ENCODE peak calls at places on chromosomes 4 and X, in nine cellular contexts. M is K562; S is tibial nerve; J is thoracic aorta; L is H9; K is CD8-positive, alpha-beta T cell; X is fibroblast of lung; V is osteoblast; E is cardiac muscle cell. N is an unnamed sample. For H3K27me3, the result is how much of the 10 kb centered on the place peaks cover.

GRCh38 chr4:162782096-162782777 is 384.5 kb downstream of the NAF1 start:
- DNase-seq in M (no peak), V (no peak), J (no peak), L (no peak), X (no peak), K (no peak), S (no peak), E (no peak), N (no peak)

GRCh38 chr4:86108152-86108551 is 251.7 kb downstream of the MAPK10 start:
- DNase-seq in K (no peak), J (no peak), V (no peak), X (peak), M (no peak), E (peak), L (no peak), S (no peak), N (no peak)

GRCh38 chr4:168522371-168522770 is 25.5 kb downstream of the PALLD start:
- DNase-seq in K (no peak), V (no peak), M (no peak), X (no peak), J (no peak), E (no peak), L (no peak), S (no peak), N (no peak)

GRCh38 chr4:20904966-20905365 is 204.7 kb downstream of the PACRGL start:
- DNase-seq in V (no peak), L (no peak), K (no peak), M (no peak), J (no peak), X (no peak), E (no peak), S (no peak), N (no peak)

GRCh38 chr4:10917475-10918103 is 233.0 kb upstream of the CLNK start:
- DNase-seq in J (no peak), E (no peak), X (peak), K (no peak), S (no peak), L (no peak), M (no peak), V (no peak), N (no peak)

GRCh38 chrX:154602226-154602625 is 16.9 kb downstream of the CTAG1B start:
- DNase-seq in E (no peak), S (no peak), J (no peak), X (no peak), L (no peak), V (no peak), M (no peak), K (no peak), N (no peak)

GRCh38 chrX:68084765-68085164 is 348.5 kb downstream of the OPHN1 start:
- DNase-seq in E (peak), S (peak), M (no peak), L (no peak), X (peak), V (no peak), K (no peak), J (no peak), N (no peak)

GRCh38 chrX:75547783-75548182 is 24.9 kb upstream of the ZDHHC15 start:
- DNase-seq in L (no peak), X (peak), V (no peak), J (peak), S (peak), M (no peak), K (no peak), E (no peak), N (peak)

GRCh38 chr4:81919810-81920209 is 448.1 kb upstream of the RASGEF1B start:
- DNase-seq in J (no peak), E (peak), K (no peak), V (no peak), M (peak), X (no peak), S (no peak), L (no peak), N (no peak)

GRCh38 chr4:163540977-163541376 is 46.5 kb downstream of the TMA16 start:
- DNase-seq in M (no peak), K (no peak), V (peak), J (no peak), X (peak), S (no peak), E (peak), L (no peak), N (no peak)

GRCh38 chr4:8558080-8558960 is 21.9 kb upstream of the GPR78 start:
- DNase-seq in X (peak), M (no peak), V (peak), S (no peak), K (no peak), J (no peak), L (no peak), E (peak), N (no peak)

GRCh38 chr4:113790478-113790877 is 28.9 kb upstream of the CAMK2D start:
- DNase-seq in M (no peak), J (no peak), K (no peak), S (no peak), X (no peak), L (no peak), E (no peak), V (no peak), N (no peak)

GRCh38 chrX:141133272-141133671 is 43.7 kb downstream of the LDOC1 start:
- DNase-seq in L (no peak), V (no peak), M (no peak), S (no peak), J (no peak), X (no peak), E (no peak), K (no peak), N (no peak)

DNA sequence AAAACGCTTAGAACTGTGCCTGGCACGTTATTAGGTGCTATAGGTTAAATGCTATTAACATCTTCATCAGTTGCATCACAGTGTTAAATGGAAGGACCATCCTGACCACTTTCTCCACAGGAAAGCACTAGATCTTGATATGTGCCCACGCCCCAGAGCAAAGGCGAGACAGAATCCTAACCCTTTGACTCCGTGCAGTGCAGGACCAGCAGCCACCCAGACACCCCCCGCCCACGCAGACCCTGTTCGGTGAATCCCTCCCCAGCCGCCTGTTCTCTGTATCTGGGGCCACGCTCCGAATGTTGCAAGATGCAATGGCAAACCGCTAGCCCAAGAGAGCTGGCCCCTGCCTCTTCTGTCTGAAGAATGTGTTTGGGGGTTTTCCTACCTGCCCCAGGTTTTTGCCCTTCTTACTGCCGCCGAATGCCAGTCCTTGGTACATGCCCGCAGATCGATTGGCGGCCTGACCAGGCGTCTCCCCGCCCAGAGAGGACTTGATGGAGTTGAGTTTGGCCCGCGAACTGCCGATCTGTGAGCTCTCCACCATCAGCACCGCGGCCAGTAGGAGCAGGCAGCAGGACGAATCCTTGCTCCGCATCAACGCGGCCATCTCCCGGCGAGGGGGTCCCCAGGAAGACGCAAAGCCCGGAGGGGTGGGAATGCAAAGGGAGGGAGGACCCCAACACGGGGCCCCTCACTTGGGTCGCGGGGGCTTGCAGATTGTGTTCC is 967 bp downstream of the DKK2 start:
- DNase-seq in V (peak), M (no peak), E (peak), J (no peak), S (no peak), K (no peak), X (peak), L (peak), N (no peak)
- H3K27me3 ChIP-seq in V (under half), M (under half), E (half or more), J (under half), S (half or more), K (under half), X (under half), L (under half), N (under half)

DNA sequence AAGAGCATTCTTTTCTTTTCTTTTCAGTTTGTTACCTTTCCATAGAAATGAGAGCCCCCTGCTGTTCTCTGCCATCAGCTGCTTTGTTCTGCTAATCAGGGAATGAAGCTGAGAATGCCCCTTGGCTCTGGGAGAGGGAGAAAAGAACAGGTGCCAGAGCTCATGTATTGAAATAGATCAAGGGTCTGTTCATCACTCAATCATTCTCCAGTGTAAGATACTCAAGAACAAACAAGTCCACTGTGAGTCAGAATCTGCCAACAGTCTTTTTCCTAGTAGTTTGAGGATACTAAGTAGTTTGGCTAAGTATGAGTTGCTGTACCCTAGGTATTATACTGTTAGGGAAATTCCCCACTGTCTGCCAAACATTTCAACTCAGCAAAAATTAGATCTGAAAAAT is 144.3 kb downstream of the RTL3 start:
- DNase-seq in S (no peak), K (no peak), X (peak), L (peak), E (no peak), M (no peak), V (no peak), J (no peak), N (no peak)
- TF ChIP-seq CTCF in S (no peak), K (no peak), X (no peak), L (no peak), E (peak), M (no peak), V (no peak), J (no peak), N (peak)

GRCh38 chrX:100410083-100410590 is at the start of gene PCDH19:
- DNase-seq in L (peak), M (no peak), V (peak), S (peak), E (peak), J (no peak), K (no peak), X (peak), N (no peak)

GRCh38 chrX:100408643-100409315 is 1.3 kb downstream of the PCDH19 start:
- DNase-seq in L (peak), K (no peak), E (no peak), M (no peak), V (peak), J (no peak), S (no peak), X (no peak), N (no peak)

GRCh38 chrX:100407784-100408642 is 2.1 kb downstream of the PCDH19 start:
- DNase-seq in S (no peak), X (peak), L (peak), V (peak), M (no peak), K (no peak), J (no peak), E (no peak), N (no peak)

GRCh38 chrX:100410901-100411801 is 1.1 kb upstream of the PCDH19 start:
- DNase-seq in L (peak), X (no peak), J (no peak), V (peak), S (no peak), E (no peak), K (no peak), M (no peak), N (no peak)

DNA sequence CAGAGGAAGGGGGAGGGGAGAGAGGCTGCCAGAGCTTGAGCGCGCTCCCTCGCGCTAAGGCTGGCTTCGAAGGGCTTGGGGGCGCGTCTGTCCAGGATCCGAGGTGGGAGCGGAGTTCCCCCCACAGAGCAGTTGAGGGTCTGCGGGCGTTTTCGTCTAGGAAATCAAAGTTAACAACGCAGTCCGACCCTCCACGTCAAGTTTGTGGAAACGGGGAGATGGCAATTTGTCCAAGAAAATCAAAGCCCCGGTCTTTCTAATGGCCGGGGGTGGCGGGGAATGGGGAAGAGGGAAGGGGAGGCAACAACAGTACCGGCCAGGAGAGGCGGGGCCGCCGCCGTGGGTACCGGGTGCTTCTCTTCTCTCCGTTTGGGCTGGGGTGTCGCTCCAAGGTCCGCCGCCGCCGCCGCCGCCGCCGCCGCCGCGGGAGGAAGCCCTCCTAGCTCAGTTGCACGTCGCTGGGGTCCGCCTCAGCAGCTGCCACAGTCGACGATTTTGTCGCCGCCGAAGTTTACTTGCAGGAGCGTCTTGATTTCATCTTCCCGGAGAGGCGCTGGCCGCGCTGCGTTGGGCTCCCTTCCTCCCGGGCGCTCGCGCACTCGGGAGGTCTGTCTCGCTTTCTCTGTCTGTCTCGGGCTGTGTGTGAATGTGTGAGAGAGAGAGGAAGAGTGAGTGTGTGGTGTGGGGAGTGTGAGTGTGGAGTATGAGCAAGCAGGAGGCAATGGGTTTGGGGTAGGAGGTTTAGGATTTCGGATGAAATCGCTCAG is 574 bp downstream of the PCDH19 start:
- DNase-seq in L (no peak), M (no peak), J (no peak), V (peak), S (no peak), E (no peak), K (no peak), X (peak), N (no peak)
- H3K27me3 ChIP-seq in L (half or more), M (under half), J (under half), V (under half), S (half or more), E (half or more), K (under half), X (under half), N (under half)

DNA sequence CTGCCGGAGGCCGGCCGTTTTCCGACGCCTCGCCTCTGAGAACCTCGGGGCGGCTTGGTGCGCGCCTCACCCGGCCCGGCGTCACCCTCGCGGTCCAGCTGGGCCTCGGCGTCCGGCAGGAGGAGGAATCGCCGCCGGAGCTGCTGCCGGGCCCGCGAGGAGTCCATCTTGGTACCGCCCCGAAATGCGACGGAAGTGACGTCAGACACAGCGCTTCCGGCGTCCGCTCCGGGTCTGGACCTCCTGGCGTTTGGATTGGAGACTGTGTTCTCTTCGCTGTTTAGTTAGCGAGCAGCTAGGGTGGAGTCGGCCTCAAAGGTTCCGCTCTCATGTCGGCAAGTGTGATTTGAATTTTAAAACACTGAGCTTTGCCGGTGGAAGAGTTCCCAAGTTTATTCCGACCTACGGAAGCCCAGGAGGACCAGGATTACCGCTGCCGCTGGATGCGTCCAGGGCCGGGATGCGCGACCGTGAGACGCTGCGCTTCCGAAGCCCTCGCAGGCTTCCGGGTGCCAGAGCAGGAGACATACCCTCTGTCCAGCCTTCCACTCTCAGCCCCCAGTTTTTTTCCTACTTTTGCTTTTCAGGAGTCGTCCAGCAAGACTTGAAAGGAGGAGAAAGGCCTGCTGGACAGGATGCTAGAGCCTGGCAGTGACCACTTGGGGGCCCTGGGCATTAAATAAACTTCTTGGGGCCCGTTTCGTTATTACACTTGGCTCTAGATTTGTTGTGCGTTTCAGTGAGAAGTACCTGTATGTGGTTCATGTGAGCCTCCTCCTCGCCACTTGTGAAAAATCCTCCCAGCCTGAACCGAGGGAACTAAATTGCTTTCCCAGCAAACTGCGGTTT is at the start of gene TMEM128:
- DNase-seq in S (peak), E (peak), K (peak), L (peak), X (peak), V (peak), M (peak), J (peak), N (peak)
- TF ChIP-seq CTCF in S (peak), E (peak), K (no peak), L (peak), X (peak), V (peak), M (peak), J (peak), N (peak)

GRCh38 chr4:104971458-104971857 is 175.2 kb upstream of the TET2 start:
- DNase-seq in M (no peak), K (no peak), S (no peak), E (no peak), L (no peak), X (no peak), J (no peak), V (no peak), N (no peak)
- H3K27me3 ChIP-seq in M (under half), K (under half), S (under half), E (under half), L (under half), X (under half), J (under half), V (under half), N (under half)

DNA sequence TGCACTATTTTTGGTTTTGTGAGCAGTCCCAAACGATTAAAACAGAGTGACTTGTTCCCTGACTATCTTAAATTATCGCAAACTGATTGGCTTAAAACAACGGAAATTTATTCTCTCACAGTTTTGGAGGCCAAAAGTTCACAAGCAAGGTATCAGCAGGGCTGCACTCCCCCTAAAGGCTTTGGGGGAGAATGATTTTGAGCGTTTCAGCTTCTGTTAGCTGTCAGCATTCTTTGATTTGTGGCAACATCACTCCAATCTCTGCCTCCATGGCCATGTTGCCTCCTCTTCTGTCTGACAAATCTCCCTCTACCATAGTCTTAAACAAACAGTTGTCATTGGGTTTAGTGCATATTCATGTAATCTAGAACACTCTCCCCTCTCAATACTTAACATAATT is 459.6 kb upstream of the ATOH1 start:
- DNase-seq in S (no peak), J (no peak), X (no peak), E (no peak), K (no peak), L (no peak), V (peak), M (no peak), N (no peak)
- TF ChIP-seq CTCF in S (no peak), J (no peak), X (no peak), E (no peak), K (no peak), L (peak), V (no peak), M (no peak), N (no peak)